ENCODE peak calls at places on chromosome 20, in seven cellular contexts. C is psoas muscle; N is CD4-positive, alpha-beta T cell; E is CD8-positive, alpha-beta T cell; T is esophagus muscularis mucosa; H is endodermal cell; X is Caco-2. K is an unnamed sample.

GRCh38 chr20:62820962-62821725 is 4.3 kb downstream of the COL9A3 start:
- DNase-seq in X (no peak), C (no peak), N (no peak), T (no peak), H (no peak), E (no peak), K (no peak)

GRCh38 chr20:4814696-4815252 is 93.1 kb downstream of the PRND start:
- DNase-seq in H (no peak), X (peak; percentile 12), C (no peak), E (no peak), T (no peak), N (peak; percentile 48), K (peak; percentile 78)

GRCh38 chr20:63740501-63741353 is 1.2 kb downstream of the SLC2A4RG start:
- DNase-seq in T (peak; percentile 97), H (peak; percentile 90), E (no peak), X (peak; percentile 98), N (no peak), C (peak; percentile 94), K (no peak)

GRCh38 chr20:63183422-63184146 is 32.3 kb downstream of the YTHDF1 start:
- DNase-seq in C (no peak), E (peak; percentile 24), N (peak; percentile 39), X (peak; percentile 81), T (no peak), H (peak; percentile 92), K (peak; percentile 27)

GRCh38 chr20:45782890-45783289 is 8.8 kb downstream of the WFDC3 start:
- DNase-seq in X (no peak), E (no peak), H (no peak), N (peak; percentile 2), T (no peak), C (no peak), K (no peak)

GRCh38 chr20:48339147-48339985 is 488.4 kb downstream of the PREX1 start:
- DNase-seq in N (no peak), X (no peak), C (no peak), T (no peak), E (no peak), H (no peak), K (no peak)

GRCh38 chr20:32443386-32443974 is 85.3 kb downstream of the ASXL1 start:
- DNase-seq in H (peak; percentile 46), C (no peak), E (no peak), T (no peak), X (peak; percentile 43), N (no peak), K (no peak)

GRCh38 chr20:53738039-53738944 is 144.7 kb upstream of the ZNF217 start:
- DNase-seq in C (peak; percentile 40), N (no peak), T (no peak), E (no peak), X (peak; percentile 97), H (peak; percentile 92), K (no peak)

GRCh38 chr20:32792316-32792715 is 27.4 kb upstream of the MAPRE1 start:
- DNase-seq in H (no peak), N (peak; percentile 24), C (no peak), E (no peak), X (peak; percentile 77), T (no peak), K (peak; percentile 38)

GRCh38 chr20:58361549-58361948 is 27.5 kb upstream of the VAPB start:
- DNase-seq in X (no peak), E (no peak), C (peak; percentile 17), H (no peak), T (no peak), N (no peak), K (no peak)

GRCh38 chr20:25077610-25078169 is 4.3 kb downstream of the VSX1 start:
- DNase-seq in H (peak; percentile 75), T (no peak), E (no peak), C (peak; percentile 72), N (no peak), X (no peak), K (no peak)

GRCh38 chr20:48760403-48760889 is 67.4 kb downstream of the PREX1 start:
- DNase-seq in C (no peak), H (no peak), X (no peak), T (no peak), E (peak; percentile 34), N (peak; percentile 80), K (peak; percentile 68)

GRCh38 chr20:53639647-53640440 is 46.2 kb upstream of the ZNF217 start:
- DNase-seq in N (no peak), X (peak; percentile 23), E (no peak), H (peak; percentile 14), T (no peak), C (no peak), K (no peak)

GRCh38 chr20:20969701-20970100 is 136.5 kb downstream of the LINC00237 start:
- DNase-seq in C (no peak), X (no peak), T (no peak), N (no peak), H (no peak), E (no peak), K (no peak)

GRCh38 chr20:13008761-13009681 is at the start of gene SPTLC3:
- DNase-seq in C (peak; percentile 16), N (no peak), T (no peak), X (peak; percentile 78), H (peak; percentile 86), E (no peak), K (no peak)

GRCh38 chr20:8073024-8073832 is 53.7 kb upstream of the TMX4 start:
- DNase-seq in H (peak; percentile 67), E (no peak), N (no peak), X (peak; percentile 87), T (no peak), C (no peak), K (no peak)

GRCh38 chr20:25061103-25061799 is 3.3 kb upstream of the ACSS1 start:
- DNase-seq in X (peak; percentile 36), T (no peak), C (no peak), H (no peak), N (no peak), E (no peak), K (no peak)

GRCh38 chr20:21289651-21290050 is 13.5 kb upstream of the XRN2 start:
- DNase-seq in E (no peak), N (no peak), T (no peak), X (no peak), C (no peak), H (no peak), K (no peak)

GRCh38 chr20:35907017-35907685 is 47.2 kb downstream of the SCAND1 start:
- DNase-seq in T (no peak), N (no peak), C (peak; percentile 28), E (no peak), H (no peak), X (no peak), K (no peak)

GRCh38 chr20:19976595-19977372 is 40.4 kb upstream of the NAA20 start:
- DNase-seq in H (peak; percentile 81), X (peak; percentile 74), T (no peak), C (peak; percentile 66), E (no peak), N (no peak), K (no peak)

GRCh38 chr20:49846206-49846807 is 33.7 kb downstream of the SLC9A8 start:
- DNase-seq in H (peak; percentile 76), N (peak; percentile 39), C (no peak), T (no peak), E (no peak), X (peak; percentile 71), K (no peak)

GRCh38 chr20:33724439-33725094 is 4.5 kb upstream of the PXMP4 start:
- DNase-seq in E (no peak), C (no peak), H (no peak), T (no peak), N (no peak), X (peak; percentile 92), K (no peak)

GRCh38 chr20:6765469-6766058 is 1.9 kb upstream of the BMP2 start:
- DNase-seq in X (no peak), E (no peak), H (no peak), N (no peak), C (no peak), T (no peak), K (no peak)

GRCh38 chr20:46657137-46657536 is 5.9 kb upstream of the SLC13A3 start:
- DNase-seq in C (no peak), T (no peak), N (no peak), X (no peak), H (no peak), E (no peak), K (no peak)

DNA sequence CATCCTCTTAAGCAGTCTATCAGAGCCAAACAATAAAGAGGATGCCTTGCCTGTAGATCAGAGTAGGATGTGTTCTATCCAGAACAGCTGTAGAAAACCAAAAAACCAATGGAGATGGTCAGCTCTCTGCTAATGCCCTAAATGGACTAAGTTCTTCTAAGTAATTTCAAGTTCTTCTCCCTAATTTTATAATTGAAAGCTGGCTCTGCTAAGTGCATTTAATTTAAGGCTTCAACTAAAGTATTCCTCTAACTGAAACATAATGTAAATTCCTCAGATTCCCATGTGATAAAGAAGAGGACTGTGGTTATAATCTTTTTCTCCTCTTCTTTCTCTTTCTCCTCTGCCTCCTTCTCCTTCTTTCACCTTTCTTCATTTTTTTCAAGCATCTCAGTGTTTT is 709.5 kb downstream of the KIF16B start:
- DNase-seq in E (no peak), C (no peak), T (no peak), X (no peak), N (no peak), H (no peak), K (no peak)
- H3K9me3 ChIP-seq in E (no peaks in the 10 kb centered on the region), C (no peaks in the 10 kb centered on the region), T (no peaks in the 10 kb centered on the region), X (no peaks in the 10 kb centered on the region), N (no peaks in the 10 kb centered on the region), H (peaks cover 14% of the 10 kb centered on the region), K (no peaks in the 10 kb centered on the region)

GRCh38 chr20:59787186-59787890 is 146.1 kb downstream of the SYCP2 start:
- DNase-seq in H (no peak), X (peak; percentile 32), C (no peak), N (no peak), T (peak; percentile 84), E (no peak), K (no peak)
- H3K9me3 ChIP-seq in H (peaks cover 4% of the 10 kb centered on the region), X (no peaks in the 10 kb centered on the region), C (peaks cover 6% of the 10 kb centered on the region), N (peaks cover 6% of the 10 kb centered on the region), T (no peaks in the 10 kb centered on the region), E (no peaks in the 10 kb centered on the region), K (no peaks in the 10 kb centered on the region)

GRCh38 chr20:56014998-56015397 is 9.7 kb upstream of the CBLN4 start:
- DNase-seq in H (no peak), X (no peak), C (no peak), T (peak; percentile 62), N (no peak), E (no peak), K (no peak)

GRCh38 chr20:56018194-56018593 is 12.9 kb upstream of the CBLN4 start:
- DNase-seq in H (no peak), E (no peak), C (no peak), X (no peak), N (no peak), T (no peak), K (no peak)

GRCh38 chr20:56018750-56019149 is 13.4 kb upstream of the CBLN4 start:
- DNase-seq in T (no peak), C (no peak), X (no peak), H (no peak), E (no peak), N (no peak), K (no peak)

DNA sequence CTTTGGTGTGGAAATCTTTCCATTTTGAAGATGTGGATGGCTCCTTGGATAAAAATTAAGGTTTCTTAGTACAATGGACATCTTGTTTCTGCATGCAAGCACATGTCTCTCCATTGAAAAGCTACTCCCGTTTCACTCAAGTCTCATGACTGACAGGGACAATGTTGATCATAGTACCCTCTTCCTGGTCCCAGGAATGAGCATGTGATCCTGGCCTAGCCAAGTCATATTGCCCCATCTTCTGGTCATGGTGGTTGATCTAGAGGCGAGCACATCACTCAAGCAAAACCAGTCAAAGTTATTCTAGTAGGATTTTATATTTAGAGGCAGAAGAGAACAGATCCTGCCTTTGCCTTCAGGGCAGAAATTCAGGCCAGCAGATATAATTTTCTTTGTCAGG is 12.2 kb upstream of the CBLN4 start:
- DNase-seq in X (no peak), H (no peak), T (no peak), E (no peak), N (no peak), C (no peak), K (no peak)
- H3K9me3 ChIP-seq in X (peaks cover 7% of the 10 kb centered on the region), H (peaks cover 87% of the 10 kb centered on the region), T (no peaks in the 10 kb centered on the region), E (no peaks in the 10 kb centered on the region), N (no peaks in the 10 kb centered on the region), C (no peaks in the 10 kb centered on the region), K (no peaks in the 10 kb centered on the region)

GRCh38 chr20:55322745-55323144 is 682.6 kb downstream of the CBLN4 start:
- DNase-seq in E (no peak), C (no peak), N (no peak), X (no peak), H (no peak), T (no peak), K (no peak)
- H3K9me3 ChIP-seq in E (no peaks in the 10 kb centered on the region), C (no peaks in the 10 kb centered on the region), N (no peaks in the 10 kb centered on the region), X (no peaks in the 10 kb centered on the region), H (peaks cover 14% of the 10 kb centered on the region), T (no peaks in the 10 kb centered on the region), K (no peaks in the 10 kb centered on the region)

K was measured in T-helper 17 cell.